ENCODE peak calls at places on chromosome 15, in eight cellular contexts. W is BE2C, O is Panc1, Q is GM23248, V is body of pancreas, B is A673, A is H9, H is heart left ventricle. R is an unnamed sample.

GRCh38 chr15:92306662-92307061 is 87.0 kb upstream of the ST8SIA2 start:
- DNase-seq in H (no peak), W (no peak), V (no peak), A (peak; percentile 64), Q (peak; percentile 52), O (no peak), B (peak; percentile 75), R (no peak)

GRCh38 chr15:65305776-65306175 is 1.3 kb downstream of the RNU5B-1 start:
- DNase-seq in Q (no peak), B (peak; percentile 62), H (no peak), O (no peak), V (no peak), W (no peak), A (no peak), R (no peak)

GRCh38 chr15:43877371-43877770 is 50.6 kb downstream of the WDR76 start:
- DNase-seq in W (no peak), O (no peak), V (no peak), Q (no peak), B (no peak), H (no peak), A (no peak), R (no peak)

GRCh38 chr15:45714501-45715488 is 80.0 kb downstream of the SQOR start:
- DNase-seq in A (peak; percentile 73), O (no peak), H (peak; percentile 52), W (peak; percentile 67), B (peak; percentile 81), V (peak; percentile 59), Q (peak; percentile 74), R (peak; percentile 83)

GRCh38 chr15:62324382-62324781 is 159.3 kb upstream of the C2CD4B start:
- DNase-seq in W (no peak), V (no peak), Q (peak; percentile 22), B (no peak), O (no peak), A (no peak), H (no peak), R (no peak)

GRCh38 chr15:31977812-31978662 is 52.3 kb upstream of the CHRNA7 start:
- DNase-seq in B (peak; percentile 52), H (peak; percentile 39), Q (peak; percentile 68), V (peak; percentile 73), O (peak; percentile 17), W (peak; percentile 86), A (peak; percentile 88), R (no peak)

GRCh38 chr15:71739355-71739754 is 71.0 kb upstream of the NR2E3 start:
- DNase-seq in V (no peak), H (no peak), O (no peak), W (no peak), B (no peak), Q (no peak), A (no peak), R (no peak)

GRCh38 chr15:77549552-77550274 is 83.0 kb downstream of the LINGO1 start:
- DNase-seq in Q (no peak), H (no peak), W (no peak), V (no peak), B (no peak), O (no peak), A (no peak), R (no peak)

GRCh38 chr15:49468440-49468839 is 45.4 kb downstream of the FGF7 start:
- DNase-seq in B (no peak), W (no peak), O (peak; percentile 17), A (no peak), V (no peak), H (no peak), Q (peak; percentile 82), R (no peak)

GRCh38 chr15:42012241-42012640 is 8.6 kb downstream of the PLA2G4E start:
- DNase-seq in W (no peak), H (no peak), A (no peak), B (no peak), O (no peak), V (peak; percentile 32), Q (no peak), R (no peak)

GRCh38 chr15:86010398-86010797 is 69.3 kb upstream of the AGBL1 start:
- DNase-seq in B (no peak), O (no peak), Q (no peak), A (no peak), V (no peak), W (no peak), H (no peak), R (no peak)

GRCh38 chr15:82647045-82647834 is at the start of gene CPEB1:
- DNase-seq in B (peak; percentile 22), W (peak; percentile 39), O (no peak), Q (peak; percentile 81), H (peak; percentile 50), V (peak; percentile 43), A (peak; percentile 52), R (no peak)

GRCh38 chr15:96362001-96362758 is 31.7 kb downstream of the NR2F2 start:
- DNase-seq in B (no peak), O (no peak), A (no peak), W (no peak), V (no peak), Q (no peak), H (no peak), R (no peak)

GRCh38 chr15:69656271-69657030 is 203.8 kb downstream of the RPLP1 start:
- DNase-seq in A (no peak), O (no peak), V (no peak), Q (no peak), B (no peak), W (no peak), H (no peak), R (no peak)
- H3K27me3 ChIP-seq in A (no peaks in the 10 kb centered on the region), O (no peaks in the 10 kb centered on the region), V (no peaks in the 10 kb centered on the region), Q (peaks cover 48% of the 10 kb centered on the region), B (peaks cover 72% of the 10 kb centered on the region), W (peaks cover 10% of the 10 kb centered on the region), H (peaks cover 7% of the 10 kb centered on the region), R (no peaks in the 10 kb centered on the region)

DNA sequence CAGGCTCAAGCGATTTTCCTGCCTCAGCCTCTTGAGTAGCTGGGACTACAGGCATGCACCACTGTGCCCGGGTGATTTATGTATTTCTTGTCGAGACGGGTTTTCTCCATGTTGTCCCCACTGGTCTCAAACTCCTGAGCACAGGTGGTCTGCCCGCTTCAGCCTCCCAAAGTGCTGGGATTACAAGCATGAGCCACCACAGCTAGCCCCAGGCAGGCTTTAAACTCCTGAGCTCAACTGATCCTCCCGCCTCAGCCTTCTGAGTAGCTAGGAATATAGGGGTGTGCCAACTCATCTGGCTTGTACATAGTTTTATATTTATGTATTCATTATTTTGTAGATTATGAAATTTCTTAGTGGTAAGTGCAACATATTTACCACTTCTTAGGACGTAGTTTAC is 198.8 kb upstream of the MCTP2 start:
- DNase-seq in Q (no peak), O (no peak), B (no peak), H (no peak), V (no peak), W (no peak), A (no peak), R (no peak)
- H3K27me3 ChIP-seq in Q (no peaks in the 10 kb centered on the region), O (no peaks in the 10 kb centered on the region), B (no peaks in the 10 kb centered on the region), H (no peaks in the 10 kb centered on the region), V (no peaks in the 10 kb centered on the region), W (no peaks in the 10 kb centered on the region), A (no peaks in the 10 kb centered on the region), R (no peaks in the 10 kb centered on the region)

DNA sequence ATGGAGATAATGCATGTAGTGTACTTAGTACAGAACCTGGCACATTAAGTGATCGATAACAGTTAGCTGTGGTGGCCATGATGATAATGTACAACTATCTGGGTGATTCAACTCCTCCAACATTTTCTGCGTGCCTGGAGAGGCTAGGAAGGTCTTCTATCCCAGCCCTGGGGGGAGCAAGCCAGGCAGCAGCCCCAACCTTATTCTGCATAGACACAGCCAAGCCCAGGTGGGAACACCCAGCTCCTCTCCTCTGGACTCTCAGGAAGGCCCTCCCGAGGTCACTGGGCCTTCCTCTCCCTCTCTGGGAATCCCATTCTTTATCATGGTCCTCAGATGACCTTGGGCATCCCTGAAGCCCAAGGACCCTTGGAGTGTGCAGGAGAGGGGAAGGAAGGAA is 5.1 kb upstream of the TLE3 start:
- DNase-seq in Q (no peak), O (no peak), V (no peak), H (no peak), B (no peak), A (no peak), W (no peak), R (no peak)
- H3K27me3 ChIP-seq in Q (no peaks in the 10 kb centered on the region), O (no peaks in the 10 kb centered on the region), V (no peaks in the 10 kb centered on the region), H (no peaks in the 10 kb centered on the region), B (no peaks in the 10 kb centered on the region), A (no peaks in the 10 kb centered on the region), W (peaks cover 5% of the 10 kb centered on the region), R (no peaks in the 10 kb centered on the region)

DNA sequence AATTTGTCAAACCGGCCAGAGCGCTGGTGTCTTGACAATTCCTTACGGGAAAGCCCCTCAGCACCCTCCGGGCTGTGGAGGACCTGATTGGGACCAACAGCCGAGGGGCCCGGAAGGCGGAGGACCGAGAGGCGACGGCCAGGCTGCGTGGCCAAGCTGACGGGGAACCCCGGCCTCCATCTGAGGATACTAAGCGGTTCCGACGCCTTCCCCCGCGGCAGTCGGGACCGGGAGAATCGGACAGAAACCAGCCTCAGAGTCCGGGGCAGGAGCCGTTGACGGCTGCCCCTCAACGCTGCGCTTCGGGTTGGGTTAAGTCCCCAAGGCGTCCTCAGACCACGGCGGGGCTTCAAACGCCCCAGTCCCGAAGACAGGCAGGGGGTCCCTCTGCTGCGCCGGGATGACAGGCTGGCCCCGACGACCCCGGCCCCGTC is 483 bp downstream of the ALDH1A2 start:
- DNase-seq in O (no peak), H (peak; percentile 20), W (peak; percentile 9), B (no peak), Q (no peak), V (peak; percentile 13), A (peak; percentile 46), R (no peak)
- H3K27me3 ChIP-seq in O (peaks cover 20% of the 10 kb centered on the region), H (peaks cover 67% of the 10 kb centered on the region), W (peaks cover 65% of the 10 kb centered on the region), B (peaks cover 74% of the 10 kb centered on the region), Q (peaks cover 71% of the 10 kb centered on the region), V (peaks cover 17% of the 10 kb centered on the region), A (peaks cover 46% of the 10 kb centered on the region), R (peaks cover 12% of the 10 kb centered on the region)

GRCh38 chr15:100765458-100766224 is 114.0 kb upstream of the ALDH1A3 start:
- DNase-seq in A (no peak), W (no peak), V (peak; percentile 8), Q (no peak), O (no peak), H (no peak), B (no peak), R (peak; percentile 51)

GRCh38 chr15:100762913-100763627 is 116.6 kb upstream of the ALDH1A3 start:
- DNase-seq in B (no peak), A (no peak), W (no peak), V (no peak), Q (no peak), H (no peak), O (no peak), R (no peak)

GRCh38 chr15:100766225-100767001 is 113.2 kb upstream of the ALDH1A3 start:
- DNase-seq in W (peak; percentile 62), V (no peak), H (no peak), B (peak; percentile 21), A (no peak), Q (no peak), O (no peak), R (peak; percentile 53)

GRCh38 chr15:100763764-100764750 is 115.6 kb upstream of the ALDH1A3 start:
- DNase-seq in B (no peak), Q (no peak), W (peak; percentile 69), A (no peak), H (peak; percentile 27), V (no peak), O (no peak), R (peak; percentile 44)

GRCh38 chr15:100764778-100765457 is 114.7 kb upstream of the ALDH1A3 start:
- DNase-seq in A (no peak), B (peak; percentile 19), W (no peak), O (no peak), V (no peak), H (no peak), Q (peak; percentile 49), R (peak; percentile 50)
- H3K27me3 ChIP-seq in A (no peaks in the 10 kb centered on the region), B (no peaks in the 10 kb centered on the region), W (no peaks in the 10 kb centered on the region), O (no peaks in the 10 kb centered on the region), V (no peaks in the 10 kb centered on the region), H (peaks cover 6% of the 10 kb centered on the region), Q (no peaks in the 10 kb centered on the region), R (no peaks in the 10 kb centered on the region)